ENCODE peak calls at places on chromosomes 2 and 18, in seven cellular contexts. Y is CD8-positive, alpha-beta T cell; L is HFF-Myc; J is neural progenitor cell; F is iPS DF 6.9; I is lung; M is body of pancreas. Z is an unnamed sample.

GRCh38 chr2:39737661-39738060 is 41.4 kb downstream of the THUMPD2 start:
- DNase-seq in Y (no peak), L (no peak), J (peak; percentile 38), F (peak; percentile 11), I (no peak), M (no peak), Z (peak; percentile 82)

GRCh38 chr2:20576598-20577115 is 74.2 kb downstream of the HS1BP3 start:
- DNase-seq in Y (peak; percentile 13), L (no peak), J (no peak), F (no peak), I (no peak), M (no peak), Z (peak; percentile 36)

GRCh38 chr2:36357506-36358316 is 2.1 kb downstream of the CRIM1 start:
- DNase-seq in Y (no peak), L (no peak), J (peak; percentile 75), F (no peak), I (no peak), M (no peak), Z (peak; percentile 85)

GRCh38 chr18:22109535-22109934 is 59.9 kb upstream of the GATA6 start:
- DNase-seq in Y (no peak), L (no peak), J (no peak), F (no peak), I (no peak), M (no peak), Z (no peak)

GRCh38 chr2:108412995-108413726 is 35.4 kb downstream of the SULT1C4 start:
- DNase-seq in Y (no peak), L (peak; percentile 51), J (no peak), F (no peak), I (no peak), M (no peak), Z (peak; percentile 87)

GRCh38 chr2:141490886-141491285 is 639.9 kb downstream of the LRP1B start:
- DNase-seq in Y (no peak), L (no peak), J (no peak), F (no peak), I (no peak), M (no peak), Z (no peak)

GRCh38 chr2:1876352-1876751 is 132.0 kb upstream of the PXDN start:
- DNase-seq in Y (no peak), L (no peak), J (no peak), F (no peak), I (no peak), M (no peak), Z (no peak)

GRCh38 chr2:226699321-226699720 is 100.3 kb downstream of the IRS1 start:
- DNase-seq in Y (no peak), L (peak; percentile 15), J (no peak), F (no peak), I (peak; percentile 31), M (peak; percentile 19), Z (peak; percentile 57)

GRCh38 chr2:3870222-3870621 is 166.8 kb downstream of the DCDC2C start:
- DNase-seq in Y (no peak), L (no peak), J (no peak), F (no peak), I (no peak), M (no peak), Z (no peak)

GRCh38 chr18:10010611-10011015 is 96.8 kb downstream of the VAPA start:
- DNase-seq in Y (no peak), L (peak; percentile 80), J (no peak), F (no peak), I (peak; percentile 54), M (peak; percentile 59), Z (peak; percentile 84)

GRCh38 chr2:215835641-215836040 is 177.7 kb downstream of the MREG start:
- DNase-seq in Y (no peak), L (no peak), J (no peak), F (no peak), I (no peak), M (no peak), Z (no peak)

GRCh38 chr2:99470957-99471356 is 18.9 kb downstream of the REV1 start:
- DNase-seq in Y (no peak), L (no peak), J (no peak), F (no peak), I (no peak), M (no peak), Z (no peak)

GRCh38 chr2:12428786-12429185 is 287.9 kb upstream of the TRIB2 start:
- DNase-seq in Y (no peak), L (no peak), J (no peak), F (no peak), I (no peak), M (no peak), Z (no peak)

GRCh38 chr2:219327719-219328118 is 4.8 kb downstream of the RESP18 start:
- DNase-seq in Y (no peak), L (no peak), J (no peak), F (no peak), I (no peak), M (no peak), Z (no peak)

GRCh38 chr2:160205511-160205910 is 5.4 kb upstream of the ITGB6 start:
- DNase-seq in Y (no peak), L (peak; percentile 82), J (no peak), F (no peak), I (peak; percentile 81), M (no peak), Z (peak; percentile 83)

GRCh38 chr18:45441110-45441842 is 174.0 kb upstream of the SLC14A2 start:
- DNase-seq in Y (no peak), L (no peak), J (no peak), F (no peak), I (no peak), M (peak; percentile 14), Z (peak; percentile 14)

GRCh38 chr2:109637749-109638570 is 23.8 kb downstream of the SOWAHC start:
- DNase-seq in Y (no peak), L (no peak), J (no peak), F (no peak), I (no peak), M (no peak), Z (peak; percentile 81)

GRCh38 chr2:71559828-71560210 is 106.5 kb downstream of the DYSF start:
- DNase-seq in Y (no peak), L (no peak), J (no peak), F (no peak), I (no peak), M (no peak), Z (no peak)

DNA sequence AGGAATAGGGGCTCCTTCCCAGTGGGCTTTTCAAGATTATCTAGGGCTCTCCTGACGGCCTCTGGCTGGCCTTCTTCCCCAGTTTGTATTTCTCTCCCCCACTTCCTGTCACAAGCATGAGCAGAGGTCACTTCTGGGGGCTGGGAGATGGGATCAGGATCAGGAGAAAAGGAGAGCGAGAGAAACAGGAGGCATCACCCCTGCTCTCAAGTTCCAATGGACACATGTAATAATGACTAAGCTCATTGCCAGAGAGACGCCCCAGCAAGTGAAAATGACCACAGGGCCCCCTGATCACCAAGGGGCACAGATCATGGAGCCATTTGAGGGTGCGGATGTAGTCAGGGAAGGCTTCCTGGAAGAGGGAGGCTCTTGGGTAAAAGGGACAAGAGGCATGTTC is 92.1 kb downstream of the SMAD7 start:
- DNase-seq in Y (no peak), L (no peak), J (no peak), F (no peak), I (no peak), M (no peak), Z (no peak)
- H3K4me3 ChIP-seq in Y (no peak overlapping the region), L (no peak overlapping the region), J (no peak overlapping the region), F (no peak overlapping the region), I (no peak overlapping the region), M (no peak overlapping the region), Z (no peak overlapping the region)

GRCh38 chr2:121816797-121817196 is 61.3 kb downstream of the TSN start:
- DNase-seq in Y (no peak), L (no peak), J (no peak), F (no peak), I (no peak), M (no peak), Z (no peak)

GRCh38 chr2:121824264-121824663 is 68.8 kb downstream of the TSN start:
- DNase-seq in Y (no peak), L (no peak), J (no peak), F (no peak), I (no peak), M (no peak), Z (no peak)

GRCh38 chr2:121821476-121822158 is 66.2 kb downstream of the TSN start:
- DNase-seq in Y (no peak), L (no peak), J (no peak), F (no peak), I (no peak), M (no peak), Z (no peak)

GRCh38 chr2:121818546-121818945 is 63.1 kb downstream of the TSN start:
- DNase-seq in Y (no peak), L (no peak), J (no peak), F (no peak), I (no peak), M (no peak), Z (no peak)

GRCh38 chr2:121819846-121820245 is 64.4 kb downstream of the TSN start:
- DNase-seq in Y (no peak), L (no peak), J (no peak), F (no peak), I (no peak), M (no peak), Z (no peak)
- H3K4me3 ChIP-seq in Y (no peak overlapping the region), L (no peak overlapping the region), J (no peak overlapping the region), F (no peak overlapping the region), I (no peak overlapping the region), M (no peak overlapping the region), Z (no peak overlapping the region)

DNA sequence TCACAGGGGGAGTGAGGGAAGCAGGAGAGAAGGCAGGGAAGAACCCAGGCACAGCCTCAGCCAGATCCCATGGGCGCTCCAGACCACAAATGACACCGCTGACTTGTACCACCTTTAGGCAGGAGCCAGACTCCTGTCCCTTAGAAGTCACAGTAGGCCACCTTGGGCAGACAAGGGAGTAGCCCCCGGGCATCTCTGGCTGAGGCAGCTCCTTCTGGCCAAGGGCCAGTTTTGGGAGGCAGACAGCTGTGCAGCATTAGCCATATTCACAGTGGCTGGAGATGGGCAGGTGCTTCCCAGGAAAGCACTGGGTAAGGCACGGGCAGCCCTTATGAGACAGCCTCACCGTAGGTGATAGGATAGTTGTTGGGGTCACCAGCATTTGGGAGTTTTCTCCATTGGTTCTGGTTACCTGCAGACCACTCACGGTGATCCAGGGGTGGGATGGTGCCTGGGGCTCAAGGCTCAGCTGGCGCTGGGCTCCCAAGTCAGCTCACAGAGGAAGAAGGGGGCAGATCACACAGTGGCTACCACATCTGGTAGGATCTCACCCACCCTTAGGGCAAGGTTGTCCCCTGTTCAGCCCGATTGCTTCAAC is 2.1 kb downstream of the ASTL start:
- DNase-seq in Y (no peak), L (no peak), J (no peak), F (no peak), I (no peak), M (no peak), Z (no peak)
- H3K4me3 ChIP-seq in Y (no peak overlapping the region), L (no peak overlapping the region), J (no peak overlapping the region), F (no peak overlapping the region), I (no peak overlapping the region), M (no peak overlapping the region), Z (no peak overlapping the region)

GRCh38 chr2:73995810-73996209 is 11.1 kb downstream of the TET3 start:
- DNase-seq in Y (no peak), L (no peak), J (no peak), F (no peak), I (no peak), M (no peak), Z (no peak)

GRCh38 chr2:73993799-73994543 is 9.3 kb downstream of the TET3 start:
- DNase-seq in Y (no peak), L (no peak), J (no peak), F (no peak), I (no peak), M (no peak), Z (no peak)

GRCh38 chr2:73992036-73992435 is 7.3 kb downstream of the TET3 start:
- DNase-seq in Y (no peak), L (no peak), J (no peak), F (no peak), I (no peak), M (no peak), Z (no peak)

GRCh38 chr2:73993376-73993775 is 8.7 kb downstream of the TET3 start:
- DNase-seq in Y (no peak), L (no peak), J (no peak), F (no peak), I (no peak), M (no peak), Z (no peak)

GRCh38 chr2:73994544-73994831 is 9.8 kb downstream of the TET3 start:
- DNase-seq in Y (no peak), L (no peak), J (no peak), F (no peak), I (no peak), M (no peak), Z (no peak)
- H3K4me3 ChIP-seq in Y (no peak overlapping the region), L (no peak overlapping the region), J (no peak overlapping the region), F (no peak overlapping the region), I (no peak overlapping the region), M (no peak overlapping the region), Z (no peak overlapping the region)